ENCODE peak calls at places on chromosomes 7 and 10, in five cellular contexts. X is pancreas, E is neuronal stem cell, W is brain microvascular endothelial cell, A is H1. R is an unnamed sample.

GRCh38 chr10:92822060-92822634 is 26.2 kb upstream of the EXOC6 start:
- DNase-seq in X (no peak), E (no peak), W (peak), A (peak), R (peak)

GRCh38 chr10:33087922-33088321 is 129.9 kb upstream of the ITGB1 start:
- DNase-seq in X (no peak), E (no peak), W (no peak), A (no peak), R (no peak)

GRCh38 chr7:141272417-141272816 is 198.6 kb downstream of the TMEM178B start:
- DNase-seq in X (no peak), E (no peak), W (no peak), A (no peak), R (no peak)

GRCh38 chr10:2813277-2813676 is 254.1 kb upstream of the PFKP start:
- DNase-seq in X (no peak), E (no peak), W (no peak), A (no peak), R (no peak)

GRCh38 chr10:133277277-133277992 is 767 bp upstream of the ADAM8 start:
- DNase-seq in X (no peak), E (no peak), W (no peak), A (no peak), R (no peak)

GRCh38 chr10:109894516-109894915 is 28.8 kb downstream of the XPNPEP1 start:
- DNase-seq in X (peak), E (no peak), W (no peak), A (no peak), R (peak)

GRCh38 chr7:116258734-116259133 is 48.4 kb downstream of the TES start:
- DNase-seq in X (peak), E (peak), W (peak), A (no peak), R (no peak)

GRCh38 chr7:23598321-23598720 is 1.1 kb downstream of the CCDC126 start:
- DNase-seq in X (no peak), E (no peak), W (no peak), A (no peak), R (no peak)

GRCh38 chr7:155316427-155317113 is 18.9 kb downstream of the INSIG1 start:
- DNase-seq in X (no peak), E (no peak), W (no peak), A (no peak), R (no peak)

GRCh38 chr10:79316671-79317431 is 30.4 kb upstream of the PPIF start:
- DNase-seq in X (no peak), E (no peak), W (no peak), A (no peak), R (no peak)

GRCh38 chr10:89301231-89301630 is 615 bp upstream of the IFIT2 start:
- DNase-seq in X (no peak), E (no peak), W (no peak), A (no peak), R (no peak)

GRCh38 chr10:113650172-113650571 is 13.7 kb downstream of the NRAP start:
- DNase-seq in X (no peak), E (no peak), W (no peak), A (no peak), R (no peak)

GRCh38 chr10:110336111-110336721 is 31.5 kb upstream of the SMNDC1 start:
- DNase-seq in X (no peak), E (peak), W (peak), A (peak), R (peak)

GRCh38 chr10:85612378-85612775 is 754.2 kb downstream of the GRID1 start:
- DNase-seq in X (no peak), E (no peak), W (no peak), A (no peak), R (no peak)

GRCh38 chr7:7731732-7732131 is 13.3 kb upstream of the RPA3 start:
- DNase-seq in X (no peak), E (no peak), W (no peak), A (no peak), R (no peak)

GRCh38 chr10:45453639-45454250 is 79.7 kb downstream of the ALOX5 start:
- DNase-seq in X (no peak), E (no peak), W (no peak), A (no peak), R (no peak)

GRCh38 chr10:90858489-90858968 is 690 bp upstream of the HTR7 start:
- DNase-seq in X (no peak), E (no peak), W (no peak), A (no peak), R (no peak)

GRCh38 chr7:29806131-29806792 is at the start of gene WIPF3:
- DNase-seq in X (peak), E (peak), W (no peak), A (peak), R (no peak)

GRCh38 chr10:103666109-103666508 is 172.6 kb downstream of the NEURL1 start:
- DNase-seq in X (no peak), E (no peak), W (peak), A (peak), R (no peak)

GRCh38 chr10:45380903-45381610 is 7.0 kb downstream of the ALOX5 start:
- DNase-seq in X (no peak), E (no peak), W (no peak), A (no peak), R (no peak)

GRCh38 chr10:10326119-10326518 is 691.6 kb upstream of the CELF2 start:
- DNase-seq in X (no peak), E (no peak), W (peak), A (no peak), R (no peak)

GRCh38 chr10:1706711-1707110 is 30.6 kb downstream of the ADARB2 start:
- DNase-seq in X (no peak), E (no peak), W (no peak), A (no peak), R (no peak)

GRCh38 chr10:61283489-61284221 is 169.5 kb downstream of the TMEM26 start:
- DNase-seq in X (no peak), E (no peak), W (no peak), A (no peak), R (no peak)

GRCh38 chr7:125256446-125256845 is 326.8 kb upstream of the POT1 start:
- DNase-seq in X (no peak), E (no peak), W (no peak), A (no peak), R (no peak)

GRCh38 chr7:158614695-158615094 is 27.1 kb upstream of the PTPRN2 start:
- DNase-seq in X (no peak), E (no peak), W (peak), A (no peak), R (peak)

GRCh38 chr7:29253225-29253624 is 58.6 kb downstream of the CHN2 start:
- DNase-seq in X (no peak), E (no peak), W (no peak), A (no peak), R (no peak)

DNA sequence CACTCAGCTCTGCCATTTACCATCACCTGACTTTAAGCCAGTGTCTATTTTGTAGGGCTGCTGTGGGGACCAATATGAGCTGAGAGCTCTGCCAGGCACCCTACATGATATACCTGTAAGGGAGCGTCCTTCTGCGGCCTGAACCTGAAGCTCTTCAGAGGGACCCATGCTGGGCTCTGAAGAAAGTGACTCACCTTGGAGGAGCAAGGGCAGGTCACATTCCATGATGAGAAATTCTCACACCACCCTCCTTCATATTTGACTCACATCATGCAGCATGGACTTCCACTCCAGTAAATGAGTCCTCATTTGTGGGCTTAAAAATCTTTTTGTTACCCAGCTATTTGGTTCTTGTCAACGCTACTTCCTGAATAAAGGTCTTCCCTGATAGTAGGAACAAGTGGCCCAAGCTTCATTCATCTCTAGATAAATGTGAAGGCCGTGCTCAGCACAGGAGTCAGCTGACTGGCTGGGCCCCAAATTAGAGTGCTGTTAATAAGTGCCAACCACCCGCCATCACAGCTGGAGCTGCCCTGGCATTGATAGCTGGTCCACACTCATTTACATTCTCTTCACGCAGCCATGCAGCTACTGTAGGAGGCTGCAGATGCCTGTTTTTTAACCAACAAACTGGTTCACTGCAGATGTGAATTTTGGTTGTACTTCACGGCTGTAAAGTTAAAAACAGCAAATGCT is 78.4 kb downstream of the RNF216 start:
- DNase-seq in X (peak), E (no peak), W (peak), A (no peak), R (no peak)
- H3K27ac ChIP-seq in X (no peak), E (peak), W (no peak), A (no peak), R (peak)

DNA sequence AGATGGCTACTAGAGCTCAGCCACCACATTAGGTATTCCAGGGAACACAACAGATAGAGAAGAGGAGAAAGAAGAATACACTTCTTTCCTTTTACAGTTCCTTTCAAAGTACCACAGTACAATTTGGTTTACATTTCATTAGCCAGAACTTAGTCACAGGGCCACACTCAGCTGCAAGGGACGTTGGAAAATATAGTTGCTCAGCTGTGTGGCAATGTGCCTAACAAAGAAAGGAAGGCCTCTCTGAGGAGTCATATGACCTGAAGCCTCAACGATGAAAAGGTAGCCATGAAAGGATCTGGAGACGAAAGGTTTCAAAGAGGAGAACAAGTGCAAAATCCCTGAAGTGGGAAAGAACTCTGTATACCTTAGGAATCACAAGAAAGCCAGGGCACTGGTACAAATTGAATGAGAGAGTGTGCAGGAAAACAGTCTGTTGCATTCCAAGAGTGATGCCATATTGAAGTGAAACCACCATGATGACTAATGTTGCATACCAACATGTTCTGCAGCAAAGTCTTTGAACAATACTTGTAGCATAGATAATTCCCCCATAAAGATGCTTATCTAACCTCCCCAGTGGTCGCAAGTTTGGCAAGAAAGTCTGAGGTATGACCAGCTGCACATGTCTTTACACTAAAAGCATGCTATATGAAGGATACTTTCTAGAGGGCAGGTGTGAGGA is 278.9 kb downstream of the HPSE2 start:
- DNase-seq in X (no peak), E (no peak), W (peak), A (no peak), R (no peak)
- H3K27ac ChIP-seq in X (no peak), E (no peak), W (peak), A (no peak), R (peak)

DNA sequence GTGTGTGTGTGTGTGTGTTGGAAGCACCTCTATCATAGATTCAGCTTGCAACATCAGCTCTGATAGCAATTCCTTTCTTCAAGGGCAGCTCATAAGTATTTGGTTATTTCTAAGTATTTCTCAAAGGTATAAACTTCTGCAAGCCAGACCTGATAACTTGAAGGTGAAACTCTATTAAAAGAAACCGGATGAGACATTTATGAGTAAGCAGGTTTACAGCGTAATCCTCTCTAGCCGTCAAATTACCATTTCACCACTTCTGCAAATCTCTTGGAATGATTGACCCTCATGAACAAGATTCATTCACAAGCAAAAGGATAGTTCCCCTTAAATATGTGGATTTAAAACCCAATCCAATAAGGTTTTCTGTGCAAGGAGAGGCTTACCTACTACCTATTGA is 23.1 kb downstream of the PDE1C start:
- DNase-seq in X (no peak), E (no peak), W (no peak), A (no peak), R (no peak)
- H3K27ac ChIP-seq in X (no peak), E (no peak), W (no peak), A (no peak), R (no peak)

GRCh38 chr10:124153601-124153930 is 60.2 kb upstream of the CHST15 start:
- DNase-seq in X (no peak), E (no peak), W (no peak), A (no peak), R (no peak)
- H3K27ac ChIP-seq in X (peak), E (peak), W (peak), A (no peak), R (peak)

GRCh38 chr10:97792058-97792721 is 20.4 kb upstream of the SFRP5 start:
- DNase-seq in X (peak), E (peak), W (peak), A (peak), R (peak)

GRCh38 chr10:97788552-97789442 is 17.0 kb upstream of the SFRP5 start:
- DNase-seq in X (peak), E (no peak), W (no peak), A (no peak), R (no peak)

GRCh38 chr10:97785731-97786130 is 13.9 kb upstream of the SFRP5 start:
- DNase-seq in X (no peak), E (no peak), W (no peak), A (no peak), R (no peak)

GRCh38 chr10:97785231-97785630 is 13.4 kb upstream of the SFRP5 start:
- DNase-seq in X (no peak), E (no peak), W (no peak), A (no peak), R (no peak)

DNA sequence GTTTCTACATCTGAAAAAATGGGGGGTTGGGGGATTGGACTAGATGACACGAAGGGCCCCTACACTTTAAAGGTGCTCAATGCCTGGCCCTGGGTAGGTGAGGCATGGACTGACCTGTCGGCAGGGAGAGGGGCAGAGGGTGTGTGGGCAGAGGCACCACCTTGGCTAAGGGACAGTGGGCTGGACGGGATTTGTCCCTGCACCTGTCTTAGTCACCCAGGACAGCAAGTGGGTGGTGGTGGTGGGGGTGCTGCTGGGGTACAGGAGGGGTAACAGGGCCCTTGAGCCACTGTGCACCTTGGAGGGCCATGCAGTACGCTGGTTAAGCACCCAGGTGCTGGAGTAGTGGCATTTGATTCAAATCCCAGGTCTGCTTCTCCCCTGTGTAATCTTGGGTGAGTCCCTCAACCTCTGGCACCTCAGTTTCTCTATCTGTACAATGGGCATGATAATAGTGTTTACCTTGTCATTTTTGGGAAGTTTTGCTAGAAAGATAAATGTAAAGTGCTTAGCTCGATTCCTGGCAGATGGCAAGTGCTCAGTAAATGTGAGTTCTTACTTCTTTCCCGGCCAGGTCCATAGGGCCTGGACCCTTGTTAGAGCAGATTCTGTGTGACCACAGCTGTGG is 18.1 kb upstream of the SFRP5 start:
- DNase-seq in X (peak), E (no peak), W (no peak), A (no peak), R (no peak)
- H3K27ac ChIP-seq in X (peak), E (no peak), W (no peak), A (no peak), R (no peak)